ENCODE peak calls at places on chromosome 13, in four cellular contexts. One of them, this sample, is unnamed.
A peak's percentile ranks its signal among the peaks of the same experiment; 100 is the strongest.

GRCh38 chr13:19634129-19634740 is 776 bp downstream of the MPHOSPH8 start:
- DNase-seq in CD8-positive, alpha-beta T cell: no peak
- DNase-seq in tibial nerve: peak; percentile 26
- DNase-seq in GM23338: peak; percentile 17
- DNase-seq in this sample: no peak

GRCh38 chr13:113627136-113627535 is 30.9 kb downstream of the ATP4B start:
- DNase-seq in CD8-positive, alpha-beta T cell: no peak
- DNase-seq in GM23338: no peak
- DNase-seq in tibial nerve: no peak
- DNase-seq in this sample: no peak

GRCh38 chr13:77000475-77000874 is 8.6 kb downstream of the CLN5 start:
- DNase-seq in tibial nerve: no peak
- DNase-seq in GM23338: no peak
- DNase-seq in CD8-positive, alpha-beta T cell: no peak
- DNase-seq in this sample: no peak

GRCh38 chr13:111038887-111039286 is 76.2 kb upstream of the ARHGEF7 start:
- DNase-seq in GM23338: no peak
- DNase-seq in CD8-positive, alpha-beta T cell: no peak
- DNase-seq in tibial nerve: no peak
- DNase-seq in this sample: no peak

GRCh38 chr13:97011446-97012131 is 17.3 kb upstream of the OXGR1 start:
- DNase-seq in GM23338: no peak
- DNase-seq in CD8-positive, alpha-beta T cell: no peak
- DNase-seq in tibial nerve: no peak
- DNase-seq in this sample: no peak

GRCh38 chr13:68888832-68889231 is 1218.8 kb upstream of the ATXN8OS start:
- DNase-seq in CD8-positive, alpha-beta T cell: no peak
- DNase-seq in tibial nerve: no peak
- DNase-seq in GM23338: no peak
- DNase-seq in this sample: no peak

GRCh38 chr13:40206241-40207109 is 460.0 kb downstream of the FOXO1 start:
- DNase-seq in GM23338: no peak
- DNase-seq in tibial nerve: no peak
- DNase-seq in CD8-positive, alpha-beta T cell: no peak
- DNase-seq in this sample: peak; percentile 52

GRCh38 chr13:101919541-101920306 is 467.2 kb downstream of the ITGBL1 start:
- DNase-seq in CD8-positive, alpha-beta T cell: no peak
- DNase-seq in GM23338: peak; percentile 77
- DNase-seq in tibial nerve: no peak
- DNase-seq in this sample: no peak

GRCh38 chr13:65932587-65933239 is 1297.4 kb downstream of the PCDH9 start:
- DNase-seq in GM23338: no peak
- DNase-seq in CD8-positive, alpha-beta T cell: no peak
- DNase-seq in tibial nerve: no peak
- DNase-seq in this sample: no peak

GRCh38 chr13:65929436-65929835 is 1300.7 kb downstream of the PCDH9 start:
- DNase-seq in CD8-positive, alpha-beta T cell: no peak
- DNase-seq in tibial nerve: no peak
- DNase-seq in GM23338: no peak
- DNase-seq in this sample: no peak

GRCh38 chr13:65921933-65922332 is 1308.2 kb downstream of the PCDH9 start:
- DNase-seq in CD8-positive, alpha-beta T cell: no peak
- DNase-seq in GM23338: no peak
- DNase-seq in tibial nerve: no peak
- DNase-seq in this sample: no peak

GRCh38 chr13:65932013-65932412 is 1298.1 kb downstream of the PCDH9 start:
- DNase-seq in CD8-positive, alpha-beta T cell: no peak
- DNase-seq in GM23338: no peak
- DNase-seq in tibial nerve: no peak
- DNase-seq in this sample: no peak

DNA sequence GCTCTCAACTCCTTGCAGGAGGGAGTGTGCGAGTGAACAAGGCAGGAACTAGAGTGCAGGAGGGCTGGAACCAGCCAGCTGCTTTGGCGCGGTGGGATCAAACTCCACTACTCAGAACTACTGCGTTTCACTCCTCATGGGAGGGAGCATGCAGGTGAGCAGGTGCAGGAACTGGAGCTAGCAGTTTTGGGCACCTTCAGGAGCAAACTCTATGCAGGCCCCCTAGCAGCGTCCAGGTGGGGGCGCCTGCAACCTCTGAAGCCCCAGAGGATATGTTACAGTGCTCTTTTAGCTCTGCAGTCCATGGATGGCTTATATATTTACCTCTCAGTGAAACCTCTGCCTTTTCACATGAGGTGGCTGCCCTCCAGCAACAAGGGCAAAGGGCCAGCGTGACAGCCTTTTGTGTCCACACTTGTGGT is 1303.4 kb downstream of the PCDH9 start:
- DNase-seq in GM23338: peak; percentile 75
- DNase-seq in CD8-positive, alpha-beta T cell: no peak
- DNase-seq in tibial nerve: no peak
- DNase-seq in this sample: no peak
- TF ChIP-seq CTCF in GM23338: peak; percentile 59
- TF ChIP-seq CTCF in CD8-positive, alpha-beta T cell: no peak
- TF ChIP-seq CTCF in tibial nerve: no peak
- TF ChIP-seq CTCF in this sample: no peak

GRCh38 chr13:75687145-75687763 is 51.1 kb downstream of the LMO7 start:
- DNase-seq in CD8-positive, alpha-beta T cell: no peak
- DNase-seq in GM23338: peak; percentile 75
- DNase-seq in tibial nerve: no peak
- DNase-seq in this sample: no peak
- TF ChIP-seq CTCF in CD8-positive, alpha-beta T cell: no peak
- TF ChIP-seq CTCF in GM23338: peak; percentile 69
- TF ChIP-seq CTCF in tibial nerve: peak; percentile 39
- TF ChIP-seq CTCF in this sample: no peak

DNA sequence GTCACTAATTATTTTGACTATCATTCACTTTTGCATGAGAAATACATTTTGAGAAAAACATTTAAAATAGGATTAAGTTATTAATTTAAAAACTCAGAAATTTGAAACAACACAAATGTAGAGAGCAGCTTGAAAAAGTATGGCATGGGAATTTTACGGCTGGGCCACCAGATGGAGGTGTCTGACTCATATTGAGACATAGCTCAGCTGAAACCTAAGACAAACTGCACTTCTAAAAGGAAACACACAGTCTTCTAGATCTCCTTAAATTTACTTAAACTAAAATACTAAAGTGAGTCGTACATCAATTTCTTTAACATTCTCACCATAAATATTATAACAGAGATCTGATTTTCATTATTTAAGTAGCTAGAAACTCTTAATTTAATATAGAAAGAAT is 41.9 kb upstream of the POSTN start:
- DNase-seq in tibial nerve: no peak
- DNase-seq in CD8-positive, alpha-beta T cell: no peak
- DNase-seq in GM23338: peak; percentile 57
- DNase-seq in this sample: no peak
- TF ChIP-seq CTCF in tibial nerve: peak; percentile 7
- TF ChIP-seq CTCF in CD8-positive, alpha-beta T cell: no peak
- TF ChIP-seq CTCF in GM23338: peak; percentile 69
- TF ChIP-seq CTCF in this sample: no peak

GRCh38 chr13:51805925-51806324 is 2.0 kb upstream of the DHRS12 start:
- DNase-seq in tibial nerve: no peak
- DNase-seq in CD8-positive, alpha-beta T cell: no peak
- DNase-seq in GM23338: no peak
- DNase-seq in this sample: no peak
- TF ChIP-seq CTCF in tibial nerve: no peak
- TF ChIP-seq CTCF in CD8-positive, alpha-beta T cell: no peak
- TF ChIP-seq CTCF in GM23338: no peak
- TF ChIP-seq CTCF in this sample: no peak

This sample was measured in activated B cell treated with CpG ODN at 0.5 μM for 24 hours.